ENCODE peak calls at places on chromosomes 1 and 21, in five cellular contexts. L is progenitor cell of endocrine pancreas, B is NCI-H1092, O is iris pigment epithelial cell, J is erythroblast. Z is an unnamed sample.
A peak's percentile ranks its signal among the peaks of the same experiment; 100 is the strongest.

GRCh38 chr1:66725885-66726665 is 26.2 kb upstream of the DYNLT5 start:
- DNase-seq in O (peak; percentile 85), J (peak; percentile 81), L (peak; percentile 29), B (peak; percentile 36), Z (peak; percentile 91)

GRCh38 chr1:216005916-216006315 is 417.3 kb downstream of the USH2A start:
- DNase-seq in J (no peak), L (no peak), O (peak; percentile 45), B (no peak), Z (no peak)

GRCh38 chr1:31434101-31434871 is 21.3 kb downstream of the SERINC2 start:
- DNase-seq in O (no peak), J (no peak), L (no peak), B (no peak), Z (no peak)

GRCh38 chr1:25504706-25505560 is 38.5 kb upstream of the LDLRAP1 start:
- DNase-seq in J (no peak), B (no peak), L (no peak), O (no peak), Z (no peak)

GRCh38 chr1:228852511-228853088 is 117.3 kb downstream of the RHOU start:
- DNase-seq in O (no peak), L (no peak), J (no peak), B (no peak), Z (no peak)

GRCh38 chr1:170414989-170415733 is 116.8 kb upstream of the GORAB start:
- DNase-seq in B (no peak), O (no peak), J (no peak), L (no peak), Z (no peak)

GRCh38 chr1:192788184-192788583 is 20.7 kb upstream of the RGS2 start:
- DNase-seq in B (no peak), L (no peak), O (peak; percentile 91), J (peak; percentile 16), Z (no peak)

GRCh38 chr1:59092126-59092525 is 204.8 kb upstream of the FGGY start:
- DNase-seq in L (no peak), J (no peak), B (no peak), O (no peak), Z (no peak)

GRCh38 chr1:18886003-18886335 is 16.4 kb downstream of the ALDH4A1 start:
- DNase-seq in O (peak; percentile 50), L (no peak), B (no peak), J (no peak), Z (no peak)

GRCh38 chr1:202618387-202619022 is 91.7 kb downstream of the SYT2 start:
- DNase-seq in O (peak; percentile 77), L (no peak), B (no peak), J (no peak), Z (no peak)

GRCh38 chr21:42237577-42237976 is 18.6 kb downstream of the ABCG1 start:
- DNase-seq in J (no peak), L (no peak), O (no peak), B (no peak), Z (no peak)

GRCh38 chr1:23977187-23977853 is 2.8 kb downstream of the SRSF10 start:
- DNase-seq in B (no peak), J (no peak), O (no peak), L (no peak), Z (no peak)

GRCh38 chr21:41956926-41957729 is 3.3 kb upstream of the C2CD2 start:
- DNase-seq in J (peak; percentile 91), L (no peak), B (no peak), O (peak; percentile 87), Z (no peak)

GRCh38 chr1:32801096-32801713 is 16.0 kb downstream of the YARS1 start:
- DNase-seq in J (no peak), B (no peak), L (no peak), O (peak; percentile 93), Z (no peak)